ENCODE peak calls at places on chromosome 15, in eight cellular contexts. Z is heart right ventricle, M is WERI-Rb-1, S is IMR-90, V is brain microvascular endothelial cell, E is ovary, U is heart left ventricle, T is hepatocyte. G is an unnamed sample. For H3K36me3, the result is how much of the 10 kb centered on the place peaks cover.

GRCh38 chr15:69459063-69459462 is 6.4 kb downstream of the RPLP1 start:
- DNase-seq in Z (no peak), T (no peak), U (no peak), E (no peak), V (no peak), S (no peak), M (no peak), G (no peak)

GRCh38 chr15:90099072-90099867 is 3.0 kb downstream of the IDH2 start:
- DNase-seq in Z (no peak), U (no peak), V (no peak), S (no peak), M (no peak), T (no peak), E (no peak), G (no peak)

GRCh38 chr15:85532689-85533088 is 152.3 kb downstream of the AKAP13 start:
- DNase-seq in M (no peak), E (no peak), Z (peak), V (no peak), S (no peak), U (no peak), T (no peak), G (no peak)

GRCh38 chr15:74787251-74788041 is 5.6 kb downstream of the CSK start:
- DNase-seq in V (peak), Z (no peak), S (peak), U (peak), E (no peak), M (peak), T (peak), G (no peak)

GRCh38 chr15:57297163-57297593 is 79.1 kb upstream of the CGNL1 start:
- DNase-seq in S (no peak), T (no peak), V (no peak), M (no peak), U (no peak), E (no peak), Z (no peak), G (no peak)

GRCh38 chr15:96363692-96364091 is 33.2 kb downstream of the NR2F2 start:
- DNase-seq in E (no peak), U (no peak), T (no peak), S (no peak), M (no peak), Z (no peak), V (no peak), G (no peak)

GRCh38 chr15:45871121-45871855 is 236.5 kb downstream of the SQOR start:
- DNase-seq in E (no peak), S (no peak), U (no peak), T (no peak), M (no peak), Z (no peak), V (peak), G (no peak)

GRCh38 chr15:28914483-28915023 is 28.8 kb downstream of the APBA2 start:
- DNase-seq in S (no peak), U (no peak), T (no peak), M (no peak), V (no peak), E (no peak), Z (no peak), G (no peak)

GRCh38 chr15:83848315-83849050 is 194.6 kb downstream of the ADAMTSL3 start:
- DNase-seq in V (peak), S (peak), Z (no peak), E (no peak), T (peak), U (no peak), M (no peak), G (no peak)

GRCh38 chr15:67832965-67833503 is 6.8 kb downstream of the RNU6-1 start:
- DNase-seq in T (no peak), U (no peak), Z (no peak), S (no peak), V (no peak), E (no peak), M (no peak), G (no peak)

GRCh38 chr15:77983708-77984445 is 93.6 kb downstream of the TBC1D2B start:
- DNase-seq in V (no peak), M (peak), T (no peak), S (no peak), E (peak), Z (no peak), U (no peak), G (no peak)

GRCh38 chr15:33045066-33045810 is 149.3 kb downstream of the FMN1 start:
- DNase-seq in U (no peak), E (no peak), T (no peak), S (peak), V (no peak), Z (no peak), M (no peak), G (no peak)

DNA sequence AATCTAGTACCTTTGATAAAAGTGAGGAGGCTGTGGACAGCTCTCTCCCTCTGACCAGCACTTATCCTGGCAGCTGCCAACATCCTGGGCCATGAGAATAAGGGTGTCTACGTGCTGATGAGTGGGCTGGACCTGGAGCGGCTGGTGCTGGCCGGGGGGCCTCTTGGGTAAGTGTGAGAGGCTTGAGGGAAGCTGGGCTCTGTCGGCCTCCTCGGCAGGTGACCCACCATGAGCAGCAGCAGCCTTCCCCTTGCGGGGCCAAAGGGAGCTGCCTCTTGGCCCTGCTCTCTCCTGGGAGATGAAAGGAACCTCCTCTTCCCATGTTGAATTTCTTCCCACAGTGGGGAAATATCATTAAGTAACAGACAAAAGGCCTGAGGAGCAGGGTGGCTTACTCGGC is 9.2 kb downstream of the IVD start:
- DNase-seq in S (no peak), T (no peak), E (no peak), U (no peak), Z (no peak), V (no peak), M (no peak), G (no peak)
- H3K36me3 ChIP-seq in S (half or more), T (under half), E (under half), U (half or more), Z (under half), V (half or more), M (half or more), G (half or more)

GRCh38 chr15:64501396-64501716 is 41.0 kb downstream of the ZNF609 start:
- DNase-seq in E (no peak), V (no peak), T (no peak), Z (no peak), U (no peak), S (no peak), M (peak), G (no peak)

GRCh38 chr15:64500695-64501395 is 40.5 kb downstream of the ZNF609 start:
- DNase-seq in Z (no peak), V (no peak), S (no peak), M (peak), U (no peak), T (no peak), E (no peak), G (no peak)

GRCh38 chr15:64503640-64504039 is 43.3 kb downstream of the ZNF609 start:
- DNase-seq in M (no peak), T (no peak), Z (no peak), S (no peak), E (no peak), U (no peak), V (no peak), G (no peak)

GRCh38 chr15:64502537-64502936 is 42.2 kb downstream of the ZNF609 start:
- DNase-seq in V (no peak), M (no peak), U (no peak), T (no peak), S (peak), Z (no peak), E (no peak), G (no peak)

DNA sequence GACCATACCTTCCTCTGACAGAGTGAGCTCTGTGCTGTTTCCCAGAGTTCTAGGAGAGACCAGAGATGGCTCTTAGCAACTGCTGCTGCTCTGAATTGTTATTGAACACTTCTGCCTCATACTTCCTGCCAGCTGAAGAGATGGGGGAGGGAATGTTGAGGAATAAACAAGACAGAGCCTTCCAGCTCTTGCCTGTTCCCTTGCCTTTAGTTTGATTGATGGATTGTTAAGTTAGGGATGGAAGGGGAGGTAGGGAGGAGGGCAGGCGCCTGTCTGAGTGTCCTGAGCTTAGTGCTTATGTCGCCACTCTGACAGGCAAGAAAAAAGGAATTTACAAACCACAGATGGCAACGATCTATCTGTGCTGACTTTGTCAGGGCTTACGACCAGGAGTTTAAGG is 42.8 kb downstream of the ZNF609 start:
- DNase-seq in E (no peak), T (no peak), S (peak), V (peak), M (peak), Z (no peak), U (no peak), G (no peak)
- H3K27ac ChIP-seq in E (peak), T (peak), S (peak), V (peak), M (peak), Z (no peak), U (no peak), G (peak)

GRCh38 chr15:40183636-40184463 is 23.0 kb downstream of the BUB1B start:
- DNase-seq in E (no peak), S (no peak), Z (no peak), U (no peak), V (no peak), T (no peak), M (no peak), G (no peak)

DNA sequence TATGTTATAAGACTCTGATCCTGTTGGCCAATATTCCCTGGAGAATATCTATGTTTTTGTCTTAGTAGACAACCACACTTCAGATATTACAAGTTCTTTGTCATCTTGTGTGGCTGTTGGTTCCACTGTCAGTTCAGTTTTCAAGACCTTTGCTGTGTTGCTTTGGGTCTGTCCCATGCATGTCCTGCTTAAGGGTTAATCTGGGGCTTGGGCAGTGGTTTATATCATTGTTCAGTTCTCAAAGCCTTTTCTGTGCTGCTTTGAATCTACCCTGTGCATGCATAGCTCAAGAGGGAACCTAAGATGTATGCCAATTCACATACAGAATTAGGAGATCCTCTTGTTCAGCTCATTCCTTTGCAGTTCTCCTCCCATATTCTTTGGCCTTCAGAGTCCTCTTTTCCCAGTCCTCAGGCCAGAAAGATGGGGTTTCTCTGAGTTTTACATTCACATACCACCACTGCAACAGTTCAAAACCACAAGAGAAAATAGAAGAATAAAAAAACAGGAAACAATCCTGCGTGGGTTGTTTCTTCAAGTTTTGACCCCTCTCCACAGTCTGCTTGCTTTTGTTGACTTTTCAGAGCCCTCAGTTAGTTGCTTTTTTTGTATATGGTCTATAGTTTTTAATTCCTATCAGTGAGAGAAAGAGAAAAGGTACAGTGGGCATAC is 21.6 kb downstream of the BUB1B start:
- DNase-seq in E (no peak), M (no peak), U (no peak), S (no peak), Z (no peak), T (no peak), V (no peak), G (no peak)
- H3K36me3 ChIP-seq in E (under half), M (half or more), U (under half), S (under half), Z (under half), T (under half), V (under half), G (under half)

DNA sequence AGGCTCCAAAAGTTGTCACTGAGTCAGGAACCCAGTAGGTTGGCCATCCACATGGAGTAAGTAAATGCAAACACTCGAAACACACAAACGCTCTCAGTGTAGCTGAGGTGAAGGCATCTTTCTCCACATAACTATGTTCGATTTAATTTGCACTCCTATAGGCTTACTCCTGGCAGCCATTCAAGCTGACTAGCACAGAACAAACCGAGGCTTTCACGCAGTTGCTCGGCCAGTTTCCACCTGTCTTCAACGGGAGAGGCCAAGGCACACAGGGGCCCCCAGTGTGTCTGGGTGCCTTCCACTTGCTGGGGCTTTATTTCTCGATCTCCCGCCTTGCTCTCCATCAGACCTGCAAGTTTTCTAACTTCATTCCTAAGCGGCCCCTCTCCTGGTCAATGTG is 18.9 kb downstream of the RGMA start:
- DNase-seq in U (no peak), V (no peak), Z (no peak), T (no peak), S (no peak), M (no peak), E (no peak), G (no peak)
- H3K27ac ChIP-seq in U (no peak), V (no peak), Z (no peak), T (no peak), S (no peak), M (no peak), E (no peak), G (peak)